ENCODE peak calls at places on chromosome 1, in eight cellular contexts. O, X, L, C, J, Z, Q and S are unnamed samples.

GRCh38 chr1:1183221-1183747 is 9.6 kb downstream of the TTLL10 start:
- DNase-seq in O (no peak), X (no peak), L (no peak), C (no peak), J (no peak), Z (no peak), Q (no peak), S (no peak)

GRCh38 chr1:65525297-65526048 is 105.0 kb downstream of the LEPR start:
- DNase-seq in O (no peak), X (no peak), L (no peak), C (no peak), J (no peak), Z (no peak), Q (no peak), S (no peak)

GRCh38 chr1:152871731-152872126 is 6.4 kb upstream of the SMCP start:
- DNase-seq in O (no peak), X (no peak), L (no peak), C (no peak), J (no peak), Z (no peak), Q (no peak), S (no peak)

GRCh38 chr1:213415686-213416380 is 364.8 kb downstream of the RPS6KC1 start:
- DNase-seq in O (no peak), X (no peak), L (no peak), C (no peak), J (no peak), Z (no peak), Q (no peak), S (no peak)

GRCh38 chr1:163055005-163055404 is 14.2 kb upstream of the RGS4 start:
- DNase-seq in O (no peak), X (no peak), L (no peak), C (no peak), J (no peak), Z (no peak), Q (no peak), S (no peak)

GRCh38 chr1:111733183-111733995 is 5.8 kb downstream of the INKA2 start:
- DNase-seq in O (no peak), X (no peak), L (no peak), C (no peak), J (no peak), Z (peak; percentile 26), Q (no peak), S (no peak)

GRCh38 chr1:93042134-93042821 is 36.8 kb upstream of the MTF2 start:
- DNase-seq in O (no peak), X (no peak), L (no peak), C (no peak), J (peak; percentile 7), Z (no peak), Q (no peak), S (no peak)

GRCh38 chr1:40823345-40823744 is 38.8 kb downstream of the CITED4 start:
- DNase-seq in O (no peak), X (no peak), L (no peak), C (no peak), J (no peak), Z (no peak), Q (no peak), S (no peak)

GRCh38 chr1:195200772-195201171 is 1407.5 kb downstream of the KCNT2 start:
- DNase-seq in O (no peak), X (no peak), L (no peak), C (no peak), J (no peak), Z (no peak), Q (no peak), S (no peak)

GRCh38 chr1:30109853-30110252 is 613.5 kb downstream of the MATN1 start:
- DNase-seq in O (peak; percentile 32), X (no peak), L (no peak), C (no peak), J (no peak), Z (no peak), Q (no peak), S (peak; percentile 8)

GRCh38 chr1:38178236-38178635 is 131.6 kb upstream of the POU3F1 start:
- DNase-seq in O (no peak), X (no peak), L (no peak), C (no peak), J (no peak), Z (no peak), Q (no peak), S (no peak)

GRCh38 chr1:111280267-111280666 is 10.4 kb upstream of the CHIA start:
- DNase-seq in O (no peak), X (no peak), L (no peak), C (no peak), J (no peak), Z (no peak), Q (no peak), S (no peak)

GRCh38 chr1:85612704-85613361 is 32.3 kb downstream of the CCN1 start:
- DNase-seq in O (peak; percentile 49), X (no peak), L (no peak), C (no peak), J (no peak), Z (no peak), Q (no peak), S (no peak)